ENCODE peak calls at places on chromosomes 1 and 21, in nine cellular contexts. One of them, this sample, is unnamed.

GRCh38 chr1:211829343-211830054 is 1.1 kb downstream of the LPGAT1 start:
- DNase-seq in Peyer's patch: peak
- DNase-seq in mucosa of descending colon: no peak
- DNase-seq in cardiac fibroblast: peak
- DNase-seq in lower leg skin: peak
- DNase-seq in H9: peak
- DNase-seq in K562: no peak
- DNase-seq in HL-60: no peak
- DNase-seq in suprapubic skin: no peak
- DNase-seq in this sample: no peak

GRCh38 chr1:44819594-44820327 is 11.4 kb downstream of the BTBD19 start:
- DNase-seq in Peyer's patch: peak
- DNase-seq in mucosa of descending colon: peak
- DNase-seq in cardiac fibroblast: peak
- DNase-seq in lower leg skin: peak
- DNase-seq in H9: peak
- DNase-seq in K562: peak
- DNase-seq in HL-60: peak
- DNase-seq in suprapubic skin: peak
- DNase-seq in this sample: no peak

GRCh38 chr1:10633416-10633815 is 158.7 kb downstream of the PEX14 start:
- DNase-seq in Peyer's patch: no peak
- DNase-seq in mucosa of descending colon: peak
- DNase-seq in cardiac fibroblast: no peak
- DNase-seq in lower leg skin: no peak
- DNase-seq in H9: no peak
- DNase-seq in K562: no peak
- DNase-seq in HL-60: no peak
- DNase-seq in suprapubic skin: no peak
- DNase-seq in this sample: no peak

GRCh38 chr1:22250724-22251123 is 107.8 kb upstream of the WNT4 start:
- DNase-seq in Peyer's patch: peak
- DNase-seq in mucosa of descending colon: no peak
- DNase-seq in cardiac fibroblast: peak
- DNase-seq in lower leg skin: peak
- DNase-seq in H9: peak
- DNase-seq in K562: no peak
- DNase-seq in HL-60: no peak
- DNase-seq in suprapubic skin: no peak
- DNase-seq in this sample: no peak

GRCh38 chr21:28884481-28884880 is 108.2 kb downstream of the LTN1 start:
- DNase-seq in Peyer's patch: no peak
- DNase-seq in mucosa of descending colon: no peak
- DNase-seq in cardiac fibroblast: peak
- DNase-seq in lower leg skin: no peak
- DNase-seq in H9: no peak
- DNase-seq in K562: no peak
- DNase-seq in HL-60: no peak
- DNase-seq in suprapubic skin: no peak
- DNase-seq in this sample: no peak

GRCh38 chr21:28587748-28588147 is 404.9 kb downstream of the LTN1 start:
- DNase-seq in Peyer's patch: no peak
- DNase-seq in mucosa of descending colon: no peak
- DNase-seq in cardiac fibroblast: peak
- DNase-seq in lower leg skin: no peak
- DNase-seq in H9: no peak
- DNase-seq in K562: no peak
- DNase-seq in HL-60: no peak
- DNase-seq in suprapubic skin: no peak
- DNase-seq in this sample: no peak

GRCh38 chr1:110684476-110684875 is 9.7 kb upstream of the KCNA3 start:
- DNase-seq in Peyer's patch: no peak
- DNase-seq in mucosa of descending colon: no peak
- DNase-seq in cardiac fibroblast: no peak
- DNase-seq in lower leg skin: no peak
- DNase-seq in H9: no peak
- DNase-seq in K562: no peak
- DNase-seq in HL-60: no peak
- DNase-seq in suprapubic skin: no peak
- DNase-seq in this sample: no peak

GRCh38 chr1:240320645-240321044 is 229.0 kb downstream of the FMN2 start:
- DNase-seq in Peyer's patch: no peak
- DNase-seq in mucosa of descending colon: no peak
- DNase-seq in cardiac fibroblast: no peak
- DNase-seq in lower leg skin: no peak
- DNase-seq in H9: no peak
- DNase-seq in K562: no peak
- DNase-seq in HL-60: no peak
- DNase-seq in suprapubic skin: no peak
- DNase-seq in this sample: no peak

GRCh38 chr1:162196387-162196786 is 126.9 kb downstream of the NOS1AP start:
- DNase-seq in Peyer's patch: peak
- DNase-seq in mucosa of descending colon: peak
- DNase-seq in cardiac fibroblast: no peak
- DNase-seq in lower leg skin: peak
- DNase-seq in H9: no peak
- DNase-seq in K562: no peak
- DNase-seq in HL-60: no peak
- DNase-seq in suprapubic skin: no peak
- DNase-seq in this sample: no peak

GRCh38 chr1:232383455-232384074 is 246.4 kb downstream of the SIPA1L2 start:
- DNase-seq in Peyer's patch: no peak
- DNase-seq in mucosa of descending colon: no peak
- DNase-seq in cardiac fibroblast: no peak
- DNase-seq in lower leg skin: no peak
- DNase-seq in H9: no peak
- DNase-seq in K562: no peak
- DNase-seq in HL-60: no peak
- DNase-seq in suprapubic skin: no peak
- DNase-seq in this sample: no peak

GRCh38 chr1:21261551-21262281 is 28.5 kb downstream of the ECE1 start:
- DNase-seq in Peyer's patch: peak
- DNase-seq in mucosa of descending colon: no peak
- DNase-seq in cardiac fibroblast: peak
- DNase-seq in lower leg skin: peak
- DNase-seq in H9: peak
- DNase-seq in K562: peak
- DNase-seq in HL-60: peak
- DNase-seq in suprapubic skin: peak
- DNase-seq in this sample: no peak

GRCh38 chr1:58815680-58816071 is 31.8 kb upstream of the JUN start:
- DNase-seq in Peyer's patch: peak
- DNase-seq in mucosa of descending colon: peak
- DNase-seq in cardiac fibroblast: no peak
- DNase-seq in lower leg skin: no peak
- DNase-seq in H9: peak
- DNase-seq in K562: no peak
- DNase-seq in HL-60: no peak
- DNase-seq in suprapubic skin: no peak
- DNase-seq in this sample: no peak

GRCh38 chr1:33433509-33434362 is 2.8 kb upstream of the PHC2 start:
- DNase-seq in Peyer's patch: peak
- DNase-seq in mucosa of descending colon: no peak
- DNase-seq in cardiac fibroblast: peak
- DNase-seq in lower leg skin: peak
- DNase-seq in H9: no peak
- DNase-seq in K562: no peak
- DNase-seq in HL-60: peak
- DNase-seq in suprapubic skin: peak
- DNase-seq in this sample: no peak

GRCh38 chr1:18948048-18948912 is 8.2 kb downstream of the IFFO2 start:
- DNase-seq in Peyer's patch: peak
- DNase-seq in mucosa of descending colon: peak
- DNase-seq in cardiac fibroblast: peak
- DNase-seq in lower leg skin: no peak
- DNase-seq in H9: no peak
- DNase-seq in K562: no peak
- DNase-seq in HL-60: no peak
- DNase-seq in suprapubic skin: no peak
- DNase-seq in this sample: no peak

GRCh38 chr1:4676258-4676657 is 21.8 kb downstream of the AJAP1 start:
- DNase-seq in Peyer's patch: no peak
- DNase-seq in mucosa of descending colon: no peak
- DNase-seq in cardiac fibroblast: no peak
- DNase-seq in lower leg skin: no peak
- DNase-seq in H9: no peak
- DNase-seq in K562: no peak
- DNase-seq in HL-60: no peak
- DNase-seq in suprapubic skin: no peak
- DNase-seq in this sample: no peak

GRCh38 chr21:33643658-33644311 is 1.5 kb downstream of the ITSN1 start:
- DNase-seq in Peyer's patch: no peak
- DNase-seq in mucosa of descending colon: no peak
- DNase-seq in cardiac fibroblast: no peak
- DNase-seq in lower leg skin: no peak
- DNase-seq in H9: no peak
- DNase-seq in K562: no peak
- DNase-seq in HL-60: no peak
- DNase-seq in suprapubic skin: no peak
- DNase-seq in this sample: no peak

GRCh38 chr1:100404816-100405215 is 52.5 kb downstream of the CDC14A start:
- DNase-seq in Peyer's patch: no peak
- DNase-seq in mucosa of descending colon: no peak
- DNase-seq in cardiac fibroblast: no peak
- DNase-seq in lower leg skin: no peak
- DNase-seq in H9: no peak
- DNase-seq in K562: no peak
- DNase-seq in HL-60: no peak
- DNase-seq in suprapubic skin: no peak
- DNase-seq in this sample: no peak

GRCh38 chr1:106889054-106889453 is 167.4 kb upstream of the PRMT6 start:
- DNase-seq in Peyer's patch: no peak
- DNase-seq in mucosa of descending colon: no peak
- DNase-seq in cardiac fibroblast: no peak
- DNase-seq in lower leg skin: no peak
- DNase-seq in H9: no peak
- DNase-seq in K562: no peak
- DNase-seq in HL-60: no peak
- DNase-seq in suprapubic skin: no peak
- DNase-seq in this sample: no peak

GRCh38 chr1:246733706-246734105 is 9.5 kb downstream of the SCCPDH start:
- DNase-seq in Peyer's patch: no peak
- DNase-seq in mucosa of descending colon: no peak
- DNase-seq in cardiac fibroblast: no peak
- DNase-seq in lower leg skin: no peak
- DNase-seq in H9: no peak
- DNase-seq in K562: no peak
- DNase-seq in HL-60: no peak
- DNase-seq in suprapubic skin: no peak
- DNase-seq in this sample: no peak

GRCh38 chr1:113783254-113784103 is 24.2 kb upstream of the PHTF1 start:
- DNase-seq in Peyer's patch: peak
- DNase-seq in mucosa of descending colon: no peak
- DNase-seq in cardiac fibroblast: peak
- DNase-seq in lower leg skin: no peak
- DNase-seq in H9: no peak
- DNase-seq in K562: no peak
- DNase-seq in HL-60: peak
- DNase-seq in suprapubic skin: no peak
- DNase-seq in this sample: no peak

GRCh38 chr1:29249951-29250581 is 13.7 kb downstream of the PTPRU start:
- DNase-seq in Peyer's patch: no peak
- DNase-seq in mucosa of descending colon: no peak
- DNase-seq in cardiac fibroblast: no peak
- DNase-seq in lower leg skin: no peak
- DNase-seq in H9: no peak
- DNase-seq in K562: no peak
- DNase-seq in HL-60: no peak
- DNase-seq in suprapubic skin: no peak
- DNase-seq in this sample: no peak

GRCh38 chr1:234683856-234684632 is 74.1 kb upstream of the IRF2BP2 start:
- DNase-seq in Peyer's patch: peak
- DNase-seq in mucosa of descending colon: no peak
- DNase-seq in cardiac fibroblast: peak
- DNase-seq in lower leg skin: peak
- DNase-seq in H9: peak
- DNase-seq in K562: no peak
- DNase-seq in HL-60: peak
- DNase-seq in suprapubic skin: peak
- DNase-seq in this sample: no peak

GRCh38 chr1:200894712-200895447 is at the start of gene INAVA:
- DNase-seq in Peyer's patch: peak
- DNase-seq in mucosa of descending colon: peak
- DNase-seq in cardiac fibroblast: no peak
- DNase-seq in lower leg skin: no peak
- DNase-seq in H9: no peak
- DNase-seq in K562: no peak
- DNase-seq in HL-60: no peak
- DNase-seq in suprapubic skin: no peak
- DNase-seq in this sample: no peak
- TF ChIP-seq CTCF in Peyer's patch: peak
- TF ChIP-seq CTCF in mucosa of descending colon: no peak
- TF ChIP-seq CTCF in cardiac fibroblast: no peak
- TF ChIP-seq CTCF in lower leg skin: no peak
- TF ChIP-seq CTCF in H9: peak
- TF ChIP-seq CTCF in K562: no peak
- TF ChIP-seq CTCF in HL-60: no peak
- TF ChIP-seq CTCF in suprapubic skin: no peak
- TF ChIP-seq CTCF in this sample: no peak

GRCh38 chr21:31580866-31581276 is 78.6 kb upstream of the SOD1 start:
- DNase-seq in Peyer's patch: peak
- DNase-seq in mucosa of descending colon: no peak
- DNase-seq in cardiac fibroblast: peak
- DNase-seq in lower leg skin: peak
- DNase-seq in H9: peak
- DNase-seq in K562: peak
- DNase-seq in HL-60: no peak
- DNase-seq in suprapubic skin: no peak
- DNase-seq in this sample: peak
- TF ChIP-seq CTCF in Peyer's patch: peak
- TF ChIP-seq CTCF in mucosa of descending colon: peak
- TF ChIP-seq CTCF in cardiac fibroblast: peak
- TF ChIP-seq CTCF in lower leg skin: no peak
- TF ChIP-seq CTCF in H9: peak
- TF ChIP-seq CTCF in K562: peak
- TF ChIP-seq CTCF in HL-60: peak
- TF ChIP-seq CTCF in suprapubic skin: peak
- TF ChIP-seq CTCF in this sample: peak

GRCh38 chr1:228399531-228400236 is 7.0 kb downstream of the TRIM11 start:
- DNase-seq in Peyer's patch: peak
- DNase-seq in mucosa of descending colon: peak
- DNase-seq in cardiac fibroblast: no peak
- DNase-seq in lower leg skin: peak
- DNase-seq in H9: peak
- DNase-seq in K562: no peak
- DNase-seq in HL-60: no peak
- DNase-seq in suprapubic skin: peak
- DNase-seq in this sample: no peak
- TF ChIP-seq CTCF in Peyer's patch: no peak
- TF ChIP-seq CTCF in mucosa of descending colon: no peak
- TF ChIP-seq CTCF in cardiac fibroblast: no peak
- TF ChIP-seq CTCF in lower leg skin: no peak
- TF ChIP-seq CTCF in H9: no peak
- TF ChIP-seq CTCF in K562: no peak
- TF ChIP-seq CTCF in HL-60: no peak
- TF ChIP-seq CTCF in suprapubic skin: no peak
- TF ChIP-seq CTCF in this sample: no peak

DNA sequence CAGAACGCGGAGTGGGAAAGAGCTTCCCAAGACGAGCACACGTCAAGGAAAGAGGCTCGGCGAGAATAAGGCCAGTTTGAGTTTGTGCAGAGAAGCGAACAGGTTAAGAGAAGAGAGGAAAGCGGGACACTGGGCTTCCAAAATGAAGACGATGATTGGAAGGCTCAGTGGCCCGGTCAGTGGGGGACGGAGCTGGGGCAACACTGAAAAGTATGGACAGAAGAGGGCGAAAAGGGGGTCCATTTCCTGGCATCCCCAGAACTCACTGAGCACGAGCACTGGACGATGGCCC is 258 bp downstream of the CCT3 start:
- DNase-seq in Peyer's patch: no peak
- DNase-seq in mucosa of descending colon: no peak
- DNase-seq in cardiac fibroblast: no peak
- DNase-seq in lower leg skin: no peak
- DNase-seq in H9: no peak
- DNase-seq in K562: no peak
- DNase-seq in HL-60: no peak
- DNase-seq in suprapubic skin: no peak
- DNase-seq in this sample: no peak
- TF ChIP-seq CTCF in Peyer's patch: no peak
- TF ChIP-seq CTCF in mucosa of descending colon: no peak
- TF ChIP-seq CTCF in cardiac fibroblast: peak
- TF ChIP-seq CTCF in lower leg skin: no peak
- TF ChIP-seq CTCF in H9: no peak
- TF ChIP-seq CTCF in K562: no peak
- TF ChIP-seq CTCF in HL-60: no peak
- TF ChIP-seq CTCF in suprapubic skin: no peak
- TF ChIP-seq CTCF in this sample: no peak